ENCODE peak calls at places on chromosomes 5 and 9, in seven cellular contexts. One of them, this sample, is unnamed.

GRCh38 chr5:74251106-74252032 is 389.2 kb downstream of the ENC1 start:
- DNase-seq in T-helper 2 cell: no peak
- DNase-seq in stimulated activated CD8-positive, alpha-beta memory T cell treated with anti-CD3 and anti-CD28 coated beads, Interleukin-2, amount 100 ng/mL, for 1 hour: no peak
- DNase-seq in Right ventricle myocardium superior: no peak
- DNase-seq in endodermal cell: peak
- DNase-seq in fibroblast of lung: peak
- DNase-seq in ACHN: peak
- DNase-seq in this sample: peak

GRCh38 chr9:112439825-112440224 is 46.8 kb upstream of the KIAA1958 start:
- DNase-seq in T-helper 2 cell: no peak
- DNase-seq in stimulated activated CD8-positive, alpha-beta memory T cell treated with anti-CD3 and anti-CD28 coated beads, Interleukin-2, amount 100 ng/mL, for 1 hour: no peak
- DNase-seq in Right ventricle myocardium superior: no peak
- DNase-seq in endodermal cell: no peak
- DNase-seq in fibroblast of lung: no peak
- DNase-seq in ACHN: no peak
- DNase-seq in this sample: no peak

GRCh38 chr5:55418994-55419991 is 111.5 kb downstream of the MTREX start:
- DNase-seq in T-helper 2 cell: no peak
- DNase-seq in stimulated activated CD8-positive, alpha-beta memory T cell treated with anti-CD3 and anti-CD28 coated beads, Interleukin-2, amount 100 ng/mL, for 1 hour: no peak
- DNase-seq in Right ventricle myocardium superior: no peak
- DNase-seq in endodermal cell: no peak
- DNase-seq in fibroblast of lung: peak
- DNase-seq in ACHN: no peak
- DNase-seq in this sample: no peak

GRCh38 chr5:40198736-40199135 is 481.0 kb upstream of the PTGER4 start:
- DNase-seq in T-helper 2 cell: no peak
- DNase-seq in stimulated activated CD8-positive, alpha-beta memory T cell treated with anti-CD3 and anti-CD28 coated beads, Interleukin-2, amount 100 ng/mL, for 1 hour: no peak
- DNase-seq in Right ventricle myocardium superior: no peak
- DNase-seq in endodermal cell: no peak
- DNase-seq in fibroblast of lung: peak
- DNase-seq in ACHN: no peak
- DNase-seq in this sample: no peak

GRCh38 chr5:138696501-138696900 is 56.7 kb upstream of the CTNNA1 start:
- DNase-seq in T-helper 2 cell: no peak
- DNase-seq in stimulated activated CD8-positive, alpha-beta memory T cell treated with anti-CD3 and anti-CD28 coated beads, Interleukin-2, amount 100 ng/mL, for 1 hour: no peak
- DNase-seq in Right ventricle myocardium superior: no peak
- DNase-seq in endodermal cell: peak
- DNase-seq in fibroblast of lung: peak
- DNase-seq in ACHN: peak
- DNase-seq in this sample: peak

GRCh38 chr5:139638736-139639618 is 9.2 kb upstream of the CXXC5 start:
- DNase-seq in T-helper 2 cell: no peak
- DNase-seq in stimulated activated CD8-positive, alpha-beta memory T cell treated with anti-CD3 and anti-CD28 coated beads, Interleukin-2, amount 100 ng/mL, for 1 hour: no peak
- DNase-seq in Right ventricle myocardium superior: no peak
- DNase-seq in endodermal cell: peak
- DNase-seq in fibroblast of lung: no peak
- DNase-seq in ACHN: no peak
- DNase-seq in this sample: no peak

GRCh38 chr5:112338681-112339337 is 80.3 kb downstream of the EPB41L4A start:
- DNase-seq in T-helper 2 cell: no peak
- DNase-seq in stimulated activated CD8-positive, alpha-beta memory T cell treated with anti-CD3 and anti-CD28 coated beads, Interleukin-2, amount 100 ng/mL, for 1 hour: no peak
- DNase-seq in Right ventricle myocardium superior: no peak
- DNase-seq in endodermal cell: peak
- DNase-seq in fibroblast of lung: peak
- DNase-seq in ACHN: peak
- DNase-seq in this sample: peak

GRCh38 chr9:133971121-133971951 is 20.8 kb downstream of the VAV2 start:
- DNase-seq in T-helper 2 cell: no peak
- DNase-seq in stimulated activated CD8-positive, alpha-beta memory T cell treated with anti-CD3 and anti-CD28 coated beads, Interleukin-2, amount 100 ng/mL, for 1 hour: no peak
- DNase-seq in Right ventricle myocardium superior: peak
- DNase-seq in endodermal cell: no peak
- DNase-seq in fibroblast of lung: no peak
- DNase-seq in ACHN: no peak
- DNase-seq in this sample: no peak

GRCh38 chr5:91302335-91302734 is 80.8 kb downstream of the ARRDC3 start:
- DNase-seq in T-helper 2 cell: no peak
- DNase-seq in stimulated activated CD8-positive, alpha-beta memory T cell treated with anti-CD3 and anti-CD28 coated beads, Interleukin-2, amount 100 ng/mL, for 1 hour: no peak
- DNase-seq in Right ventricle myocardium superior: no peak
- DNase-seq in endodermal cell: no peak
- DNase-seq in fibroblast of lung: no peak
- DNase-seq in ACHN: no peak
- DNase-seq in this sample: no peak

This sample was measured in epithelial cell of proximal tubule.